ENCODE peak calls at places on chromosomes 2 and 18, in four cellular contexts. V is neuronal stem cell, I is T-helper 9 cell, B is uterus. K is an unnamed sample.

GRCh38 chr2:23153484-23153883 is 231.5 kb upstream of the KLHL29 start:
- DNase-seq in V (no peak), I (no peak), B (no peak), K (no peak)

GRCh38 chr2:191128172-191128910 is 22.5 kb downstream of the STAT4 start:
- DNase-seq in B (no peak), I (no peak), V (no peak), K (no peak)

GRCh38 chr2:108621689-108622681 is 87.7 kb downstream of the LIMS1 start:
- DNase-seq in B (no peak), V (no peak), I (no peak), K (no peak)

GRCh38 chr18:27599202-27599829 is 414.2 kb upstream of the CHST9 start:
- DNase-seq in I (no peak), B (no peak), V (peak), K (no peak)

GRCh38 chr2:23505984-23506380 is 121.0 kb downstream of the KLHL29 start:
- DNase-seq in V (no peak), I (no peak), B (no peak), K (no peak)

GRCh38 chr18:35112696-35113095 is 71.5 kb downstream of the MAPRE2 start:
- DNase-seq in B (no peak), V (no peak), I (no peak), K (no peak)

GRCh38 chr2:120525056-120526046 is 179.4 kb downstream of the INHBB start:
- DNase-seq in B (peak), V (no peak), I (no peak), K (no peak)

GRCh38 chr2:120293991-120294329 is 41.3 kb downstream of the RALB start:
- DNase-seq in I (no peak), V (no peak), B (no peak), K (no peak)

GRCh38 chr2:176491172-176491904 is 222.1 kb downstream of the MTX2 start:
- DNase-seq in I (no peak), B (peak), V (no peak), K (peak)

GRCh38 chr2:71458413-71459083 is 5.2 kb downstream of the DYSF start:
- DNase-seq in B (no peak), V (no peak), I (no peak), K (no peak)

GRCh38 chr2:134411828-134412638 is 158.2 kb downstream of the MGAT5 start:
- DNase-seq in B (peak), I (peak), V (peak), K (peak)